ENCODE peak calls at places on chromosomes 13 and 19, in six cellular contexts. C is upper lobe of left lung, N is stomach, Y is H54, B is uterus, W is A549. V is an unnamed sample.

GRCh38 chr13:54611400-54611799 is 1582.8 kb downstream of the OLFM4 start:
- DNase-seq in C (no peak), N (no peak), Y (no peak), B (no peak), W (no peak), V (no peak)

GRCh38 chr13:33577037-33577436 is 240.9 kb upstream of the RFC3 start:
- DNase-seq in C (no peak), N (no peak), Y (no peak), B (no peak), W (no peak), V (no peak)

GRCh38 chr13:53398051-53398450 is 369.4 kb downstream of the OLFM4 start:
- DNase-seq in C (no peak), N (no peak), Y (no peak), B (no peak), W (no peak), V (no peak)

GRCh38 chr19:30695171-30695875 is 323.1 kb downstream of the ZNF536 start:
- DNase-seq in C (no peak), N (no peak), Y (no peak), B (no peak), W (no peak), V (no peak)

GRCh38 chr13:83485101-83485500 is 397.2 kb downstream of the SLITRK1 start:
- DNase-seq in C (no peak), N (no peak), Y (no peak), B (no peak), W (no peak), V (no peak)

GRCh38 chr19:12092065-12092867 is 27.7 kb downstream of the ZNF844 start:
- DNase-seq in C (peak), N (peak), Y (peak), B (peak), W (no peak), V (peak)

GRCh38 chr13:85386424-85386823 is 412.8 kb downstream of the SLITRK6 start:
- DNase-seq in C (no peak), N (no peak), Y (no peak), B (no peak), W (peak), V (no peak)

GRCh38 chr13:77975358-77976042 is 56.9 kb upstream of the EDNRB start:
- DNase-seq in C (peak), N (no peak), Y (no peak), B (no peak), W (no peak), V (no peak)

GRCh38 chr13:99467764-99468163 is 33.5 kb upstream of the TM9SF2 start:
- DNase-seq in C (no peak), N (no peak), Y (peak), B (no peak), W (peak), V (no peak)

DNA sequence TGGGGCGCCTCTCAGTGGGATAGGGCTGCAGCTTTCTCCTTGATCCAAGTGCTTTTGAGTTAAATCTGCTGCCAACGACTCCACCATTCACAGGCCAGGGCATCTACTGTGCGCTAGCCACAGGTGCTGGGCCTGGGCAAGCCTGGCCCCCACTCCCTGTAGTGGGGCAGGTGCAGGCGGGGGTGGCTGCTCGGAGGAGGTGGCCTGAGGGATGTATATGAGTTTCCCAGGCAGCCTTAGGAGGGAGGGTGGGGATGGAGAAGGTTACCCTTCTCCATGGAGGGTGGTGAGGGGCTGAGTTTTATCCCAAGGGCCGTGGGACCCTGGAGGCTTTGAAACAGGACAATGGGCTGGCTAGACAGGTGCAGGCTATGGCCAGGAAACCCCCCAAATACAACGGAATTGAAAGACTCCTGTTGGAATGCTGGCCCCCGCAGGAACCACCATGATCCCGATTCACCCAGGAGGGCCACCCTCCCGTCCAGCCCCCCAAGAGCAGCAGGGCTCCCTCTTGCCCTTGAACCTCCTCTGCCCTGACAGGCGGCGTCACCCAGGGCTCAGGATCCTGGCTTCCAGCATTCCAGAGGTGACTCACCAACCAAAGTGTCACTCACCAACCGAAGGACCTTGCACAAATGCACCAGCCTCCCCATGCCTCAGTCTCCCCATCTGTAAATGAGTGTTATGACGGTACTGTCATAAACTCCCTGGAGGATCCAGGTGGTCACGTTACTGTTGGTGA is 4.1 kb downstream of the PGLS start:
- DNase-seq in C (no peak), N (no peak), Y (no peak), B (no peak), W (no peak), V (no peak)
- TF ChIP-seq POLR2A in C (no peak), N (no peak), Y (no peak), B (no peak), W (no peak), V (no peak)

GRCh38 chr19:8501547-8501946 is 893 bp downstream of the PRAM1 start:
- DNase-seq in C (no peak), N (no peak), Y (no peak), B (no peak), W (no peak), V (no peak)
- TF ChIP-seq POLR2A in C (no peak), N (no peak), Y (no peak), B (no peak), W (no peak), V (no peak)

GRCh38 chr13:113804017-113804702 is 45.1 kb downstream of the TMEM255B start:
- DNase-seq in C (no peak), N (no peak), Y (peak), B (peak), W (no peak), V (no peak)
- TF ChIP-seq POLR2A in C (no peak), N (no peak), Y (no peak), B (no peak), W (no peak), V (no peak)

GRCh38 chr19:20860339-20860738 is 62.7 kb upstream of the ZNF85 start:
- DNase-seq in C (no peak), N (no peak), Y (no peak), B (no peak), W (no peak), V (no peak)

GRCh38 chr19:20858218-20858617 is 64.8 kb upstream of the ZNF85 start:
- DNase-seq in C (no peak), N (no peak), Y (no peak), B (no peak), W (no peak), V (no peak)

GRCh38 chr19:20858861-20859260 is 64.2 kb upstream of the ZNF85 start:
- DNase-seq in C (no peak), N (no peak), Y (no peak), B (no peak), W (no peak), V (no peak)

GRCh38 chr19:20863176-20863575 is 59.9 kb upstream of the ZNF85 start:
- DNase-seq in C (no peak), N (no peak), Y (no peak), B (no peak), W (no peak), V (no peak)
- TF ChIP-seq POLR2A in C (no peak), N (no peak), Y (no peak), B (no peak), W (no peak), V (no peak)

GRCh38 chr19:24086974-24087595 is at the start of gene ZNF254:
- DNase-seq in C (peak), N (peak), Y (peak), B (peak), W (peak), V (peak)
- TF ChIP-seq POLR2A in C (peak), N (peak), Y (peak), B (peak), W (peak), V (peak)

V was measured in GM12891.